ENCODE peak calls at places on chromosomes 2 and 18, in seven cellular contexts. H, P, O, I, T, B and V are unnamed samples.

GRCh38 chr2:99422599-99422998 is 67.2 kb downstream of the REV1 start:
- DNase-seq in H (no peak), P (no peak), O (no peak), I (no peak), T (no peak), B (no peak), V (no peak)

GRCh38 chr2:45922577-45922988 is 271.1 kb downstream of the PRKCE start:
- DNase-seq in H (no peak), P (peak), O (no peak), I (no peak), T (no peak), B (peak), V (no peak)

GRCh38 chr2:215493370-215493769 is 57.5 kb upstream of the FN1 start:
- DNase-seq in H (no peak), P (no peak), O (no peak), I (no peak), T (no peak), B (no peak), V (no peak)

GRCh38 chr2:154664248-154664647 is 34.2 kb upstream of the KCNJ3 start:
- DNase-seq in H (no peak), P (no peak), O (no peak), I (no peak), T (no peak), B (no peak), V (no peak)

GRCh38 chr2:189143930-189144329 is 35.6 kb downstream of the COL5A2 start:
- DNase-seq in H (no peak), P (peak), O (peak), I (no peak), T (no peak), B (no peak), V (no peak)

GRCh38 chr2:136006658-136007057 is 21.2 kb upstream of the DARS1 start:
- DNase-seq in H (no peak), P (no peak), O (no peak), I (no peak), T (peak), B (no peak), V (no peak)

GRCh38 chr2:188293601-188294482 is 2.2 kb downstream of the GULP1 start:
- DNase-seq in H (no peak), P (peak), O (peak), I (no peak), T (no peak), B (peak), V (peak)

GRCh38 chr18:13582283-13582682 is 144.1 kb downstream of the FAM210A start:
- DNase-seq in H (no peak), P (no peak), O (no peak), I (no peak), T (no peak), B (no peak), V (no peak)

GRCh38 chr2:30527411-30527810 is 80.4 kb downstream of the LCLAT1 start:
- DNase-seq in H (no peak), P (no peak), O (peak), I (no peak), T (no peak), B (no peak), V (no peak)

GRCh38 chr2:127197475-127198385 is 22.4 kb downstream of the CYP27C1 start:
- DNase-seq in H (no peak), P (peak), O (peak), I (no peak), T (no peak), B (peak), V (peak)

GRCh38 chr2:6846967-6847695 is 18.6 kb downstream of the CMPK2 start:
- DNase-seq in H (no peak), P (no peak), O (peak), I (no peak), T (no peak), B (no peak), V (no peak)

GRCh38 chr18:52278191-52278590 is 61.8 kb upstream of the DCC start:
- DNase-seq in H (no peak), P (no peak), O (no peak), I (no peak), T (no peak), B (no peak), V (no peak)

GRCh38 chr18:80109676-80110078 is 615 bp downstream of the ADNP2 start:
- DNase-seq in H (peak), P (peak), O (peak), I (peak), T (peak), B (peak), V (peak)

GRCh38 chr2:57973621-57974186 is 72.9 kb upstream of the VRK2 start:
- DNase-seq in H (no peak), P (no peak), O (no peak), I (no peak), T (no peak), B (no peak), V (no peak)

GRCh38 chr2:105405291-105405690 is 6.4 kb upstream of the FHL2 start:
- DNase-seq in H (no peak), P (no peak), O (peak), I (no peak), T (no peak), B (no peak), V (no peak)

GRCh38 chr18:6044773-6045172 is 149.5 kb upstream of the TMEM200C start:
- DNase-seq in H (no peak), P (no peak), O (peak), I (no peak), T (no peak), B (no peak), V (no peak)

GRCh38 chr18:34592961-34593382 is 117.1 kb upstream of the DTNA start:
- DNase-seq in H (no peak), P (peak), O (peak), I (no peak), T (no peak), B (no peak), V (peak)

GRCh38 chr2:143259368-143259958 is 130.2 kb downstream of the ARHGAP15 start:
- DNase-seq in H (peak), P (peak), O (peak), I (peak), T (peak), B (peak), V (peak)

GRCh38 chr2:25606892-25607291 is 66.5 kb downstream of the DTNB start:
- DNase-seq in H (no peak), P (peak), O (peak), I (no peak), T (no peak), B (peak), V (no peak)

GRCh38 chr2:61471905-61472805 is 1.3 kb upstream of the USP34 start:
- DNase-seq in H (no peak), P (peak), O (peak), I (no peak), T (no peak), B (peak), V (peak)

GRCh38 chr2:74814102-74814501 is 19.8 kb upstream of the HK2 start:
- DNase-seq in H (no peak), P (no peak), O (no peak), I (no peak), T (no peak), B (no peak), V (no peak)

GRCh38 chr2:172358784-172359556 is 68.4 kb upstream of the ITGA6 start:
- DNase-seq in H (no peak), P (no peak), O (peak), I (no peak), T (no peak), B (no peak), V (no peak)

GRCh38 chr2:112881217-112882000 is 29.6 kb upstream of the IL37 start:
- DNase-seq in H (no peak), P (no peak), O (peak), I (no peak), T (peak), B (no peak), V (no peak)

GRCh38 chr2:163601377-163601776 is 134.4 kb downstream of the FIGN start:
- DNase-seq in H (no peak), P (no peak), O (peak), I (no peak), T (no peak), B (no peak), V (no peak)

GRCh38 chr2:100217323-100217722 is 74.9 kb upstream of the AFF3 start:
- DNase-seq in H (no peak), P (no peak), O (no peak), I (no peak), T (no peak), B (no peak), V (no peak)

GRCh38 chr2:98895221-98895620 is 40.8 kb downstream of the CRACDL start:
- DNase-seq in H (no peak), P (no peak), O (no peak), I (no peak), T (no peak), B (no peak), V (no peak)

GRCh38 chr18:58605027-58606020 is 23.6 kb downstream of the ALPK2 start:
- DNase-seq in H (no peak), P (no peak), O (peak), I (no peak), T (no peak), B (no peak), V (no peak)

GRCh38 chr2:74052732-74053712 is 68.3 kb downstream of the TET3 start:
- DNase-seq in H (no peak), P (no peak), O (no peak), I (no peak), T (no peak), B (no peak), V (no peak)